ENCODE peak calls at places on chromosomes 12 and 14, in four cellular contexts. J, M, T and Q are unnamed samples.

GRCh38 chr14:39050389-39050788 is 52.6 kb downstream of the SEC23A start:
- DNase-seq in J (peak), M (no peak), T (no peak), Q (no peak)

GRCh38 chr14:52103416-52103815 is 34.6 kb upstream of the NID2 start:
- DNase-seq in J (no peak), M (no peak), T (no peak), Q (no peak)

GRCh38 chr12:92107621-92108131 is 38.0 kb downstream of the BTG1 start:
- DNase-seq in J (no peak), M (no peak), T (no peak), Q (no peak)

GRCh38 chr12:64824130-64824499 is 332 bp upstream of the TBC1D30 start:
- DNase-seq in J (no peak), M (no peak), T (no peak), Q (no peak)

GRCh38 chr14:94936901-94937321 is 167.0 kb upstream of the GSC start:
- DNase-seq in J (no peak), M (no peak), T (no peak), Q (peak)

GRCh38 chr12:56160160-56160763 is 2.1 kb downstream of the MYL6 start:
- DNase-seq in J (peak), M (no peak), T (no peak), Q (peak)

GRCh38 chr12:57188090-57188425 is 28.5 kb upstream of the NXPH4 start:
- DNase-seq in J (no peak), M (no peak), T (no peak), Q (no peak)

GRCh38 chr12:66482880-66483279 is 180.6 kb downstream of the HELB start:
- DNase-seq in J (no peak), M (no peak), T (no peak), Q (no peak)

GRCh38 chr12:57270966-57271470 is 20.0 kb upstream of the STAC3 start:
- DNase-seq in J (no peak), M (no peak), T (no peak), Q (no peak)

GRCh38 chr12:114218136-114218535 is 187.8 kb downstream of the TBX5 start:
- DNase-seq in J (no peak), M (no peak), T (no peak), Q (no peak)

GRCh38 chr14:78412475-78412874 is 242.3 kb downstream of the NRXN3 start:
- DNase-seq in J (no peak), M (no peak), T (no peak), Q (no peak)

GRCh38 chr14:91580886-91581615 is 70.9 kb upstream of the PPP4R3A start:
- DNase-seq in J (no peak), M (no peak), T (no peak), Q (no peak)

GRCh38 chr12:20646239-20646827 is 48.8 kb upstream of the SLCO1C1 start:
- DNase-seq in J (no peak), M (peak), T (no peak), Q (no peak)

GRCh38 chr12:110934093-110934852 is 13.9 kb upstream of the MYL2 start:
- DNase-seq in J (no peak), M (no peak), T (no peak), Q (no peak)

GRCh38 chr12:118355838-118356237 is 16.9 kb downstream of the TAOK3 start:
- DNase-seq in J (peak), M (no peak), T (no peak), Q (no peak)

GRCh38 chr12:121093487-121093891 is 39.2 kb upstream of the P2RX7 start:
- DNase-seq in J (no peak), M (no peak), T (no peak), Q (no peak)

DNA sequence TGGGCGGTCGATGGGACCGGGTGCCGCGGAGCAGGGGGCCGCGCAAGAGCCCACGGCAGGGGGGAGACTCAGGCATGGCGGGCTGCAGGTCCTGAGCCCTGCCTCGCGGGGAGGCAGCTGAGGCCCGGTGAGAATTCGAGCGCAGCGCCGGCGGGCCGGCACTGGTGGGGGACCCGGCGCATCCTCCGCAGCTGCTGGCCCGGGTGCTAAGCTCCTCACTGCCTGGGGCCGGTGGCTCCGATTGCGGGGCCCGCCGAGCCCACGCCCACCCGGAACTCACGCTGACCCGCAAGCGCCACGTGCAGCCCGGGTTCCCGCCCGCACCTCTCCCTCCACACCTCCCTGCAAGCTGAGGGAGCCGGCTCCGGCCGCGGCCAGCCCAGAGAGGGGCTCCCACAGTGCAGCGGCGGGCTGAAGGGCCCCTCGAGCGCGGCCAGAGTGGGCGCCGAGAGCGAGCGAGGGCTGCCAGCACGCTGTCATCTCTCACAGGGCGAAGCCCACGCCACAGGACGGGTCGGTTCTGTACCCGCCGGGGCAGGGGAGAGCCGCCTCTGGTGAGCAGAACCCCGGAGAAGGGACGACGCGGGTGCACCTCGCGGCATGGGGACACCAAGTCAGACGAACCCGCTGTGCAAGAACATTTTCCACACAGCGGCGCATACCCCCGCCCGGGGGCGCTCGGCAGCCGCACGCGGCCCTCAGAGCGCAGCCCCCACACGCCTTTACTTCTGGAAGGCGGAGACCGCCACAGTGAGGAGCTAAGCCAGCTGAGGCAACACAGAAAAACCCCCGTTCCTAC is 1.2 kb upstream of the SIVA1 start:
- DNase-seq in J (no peak), M (no peak), T (no peak), Q (peak)
- H3K4me3 ChIP-seq in J (peak), M (peak), T (peak), Q (no peak)

GRCh38 chr12:31309279-31309678 is 16.7 kb downstream of the SINHCAF start:
- DNase-seq in J (no peak), M (no peak), T (no peak), Q (no peak)

GRCh38 chr12:31311634-31312258 is 14.2 kb downstream of the SINHCAF start:
- DNase-seq in J (no peak), M (no peak), T (no peak), Q (no peak)

GRCh38 chr12:31306871-31307270 is 19.1 kb downstream of the SINHCAF start:
- DNase-seq in J (no peak), M (no peak), T (no peak), Q (no peak)

GRCh38 chr12:31308116-31308515 is 17.8 kb downstream of the SINHCAF start:
- DNase-seq in J (no peak), M (no peak), T (no peak), Q (no peak)

DNA sequence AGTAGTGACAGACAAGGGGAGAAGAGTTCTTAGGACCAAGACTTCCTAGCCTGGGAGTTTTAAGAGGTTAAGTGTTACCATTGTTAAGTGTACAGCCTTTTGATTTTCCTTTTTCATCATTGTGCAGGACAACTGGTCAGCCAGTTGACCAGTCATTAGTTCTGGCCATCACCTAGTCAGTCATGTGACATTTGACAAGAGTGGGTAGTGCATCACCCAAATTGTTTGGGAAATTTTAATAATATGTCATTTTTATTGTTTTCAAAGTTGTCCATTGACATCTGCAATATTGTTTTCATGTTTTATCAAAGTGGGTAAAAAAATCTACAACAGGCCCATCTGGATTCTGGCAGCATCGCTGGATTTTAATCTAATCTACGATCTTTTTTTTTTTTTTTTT is 15.5 kb downstream of the SINHCAF start:
- DNase-seq in J (no peak), M (no peak), T (no peak), Q (no peak)
- H3K4me3 ChIP-seq in J (no peak), M (no peak), T (no peak), Q (no peak)

GRCh38 chr14:53942970-53943750 is 13.5 kb downstream of the BMP4 start:
- DNase-seq in J (no peak), M (no peak), T (no peak), Q (no peak)
- H3K4me3 ChIP-seq in J (no peak), M (no peak), T (no peak), Q (no peak)

GRCh38 chr12:122162976-122163375 is 11.0 kb downstream of the IL31 start:
- DNase-seq in J (no peak), M (no peak), T (no peak), Q (no peak)
- H3K4me3 ChIP-seq in J (no peak), M (no peak), T (no peak), Q (no peak)

DNA sequence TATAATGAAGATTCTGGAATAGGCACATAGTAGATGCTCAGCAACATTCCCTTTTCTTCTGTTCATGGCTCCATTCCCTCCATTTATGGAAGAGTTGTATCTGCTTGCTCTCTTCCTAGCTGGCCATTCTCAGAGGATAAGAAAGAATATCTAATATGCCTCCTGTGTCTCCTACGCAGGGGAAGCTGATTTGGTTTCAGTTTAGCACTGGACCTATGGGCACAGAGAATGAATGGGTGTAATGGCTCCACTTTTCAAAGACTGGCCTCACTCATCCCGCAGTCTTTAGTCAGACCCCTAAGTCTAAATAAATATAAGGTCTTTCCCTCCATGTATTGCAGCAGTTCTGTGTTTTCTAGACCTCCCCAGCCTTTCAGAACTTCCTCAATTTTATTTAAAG is 2.0 kb downstream of the PKP2 start:
- DNase-seq in J (peak), M (no peak), T (no peak), Q (no peak)
- H3K4me3 ChIP-seq in J (peak), M (no peak), T (no peak), Q (no peak)

GRCh38 chr12:47360771-47361388 is 281.1 kb upstream of the AMIGO2 start:
- DNase-seq in J (peak), M (no peak), T (no peak), Q (no peak)
- H3K4me3 ChIP-seq in J (no peak), M (peak), T (peak), Q (no peak)

GRCh38 chr12:104737113-104737512 is 221.0 kb downstream of the SLC41A2 start:
- DNase-seq in J (no peak), M (no peak), T (no peak), Q (no peak)
- H3K4me3 ChIP-seq in J (no peak), M (no peak), T (no peak), Q (no peak)

GRCh38 chr12:48080285-48080684 is 25.6 kb downstream of the SENP1 start:
- DNase-seq in J (no peak), M (no peak), T (no peak), Q (no peak)
- H3K4me3 ChIP-seq in J (no peak), M (no peak), T (no peak), Q (no peak)

GRCh38 chr12:101713059-101713682 is 15.7 kb downstream of the CHPT1 start:
- DNase-seq in J (peak), M (no peak), T (no peak), Q (peak)
- H3K4me3 ChIP-seq in J (no peak), M (no peak), T (no peak), Q (no peak)

DNA sequence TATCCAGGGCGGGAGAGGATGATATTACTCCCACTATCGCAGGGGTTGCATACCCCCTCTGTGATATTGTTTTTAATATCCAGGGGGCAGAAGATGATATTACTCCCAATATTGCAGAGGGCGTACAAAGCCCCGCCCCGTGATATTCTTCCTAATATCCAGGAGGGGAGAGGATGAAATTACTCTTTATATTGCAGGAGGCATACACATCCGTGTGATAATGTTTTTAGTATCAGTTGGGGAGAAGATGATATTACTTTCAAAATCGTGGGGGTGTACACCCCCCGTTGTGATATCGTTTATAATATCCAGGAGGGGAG is 52.9 kb upstream of the OXA1L start:
- DNase-seq in J (no peak), M (no peak), T (no peak), Q (no peak)
- H3K4me3 ChIP-seq in J (peak), M (peak), T (peak), Q (no peak)